ENCODE peak calls at places on chromosomes 3 and 15, in seven cellular contexts. N is GM12878; E is ovary; F is CD8-positive, alpha-beta memory T cell; Q is colonic mucosa; B is CD8-positive, alpha-beta T cell; H is brain microvascular endothelial cell. T is an unnamed sample. For H3K27me3, the result is how much of the 10 kb centered on the place peaks cover.

GRCh38 chr15:68337826-68338225 is 60.3 kb downstream of the FEM1B start:
- DNase-seq in E (no peak), B (no peak), N (no peak), Q (no peak), H (no peak), F (no peak), T (no peak)

GRCh38 chr3:64900916-64901903 is 213.4 kb upstream of the ADAMTS9 start:
- DNase-seq in H (no peak), Q (no peak), B (no peak), E (peak), N (no peak), F (no peak), T (peak)

GRCh38 chr15:82159922-82160321 is 102.6 kb downstream of the EFL1 start:
- DNase-seq in N (no peak), H (peak), B (no peak), E (no peak), Q (no peak), F (no peak), T (no peak)

GRCh38 chr3:16064660-16065414 is 109.6 kb upstream of the GALNT15 start:
- DNase-seq in Q (peak), F (no peak), B (no peak), E (peak), H (peak), N (no peak), T (no peak)

GRCh38 chr15:60582370-60583036 is 103.6 kb upstream of the ICE2 start:
- DNase-seq in B (peak), Q (no peak), H (peak), F (no peak), N (no peak), E (no peak), T (no peak)

GRCh38 chr15:58856090-58856489 is 77.4 kb downstream of the SLTM start:
- DNase-seq in E (no peak), H (peak), Q (no peak), F (no peak), B (no peak), N (no peak), T (no peak)

GRCh38 chr3:38721207-38721772 is 71.8 kb upstream of the SCN5A start:
- DNase-seq in Q (no peak), H (no peak), F (no peak), E (no peak), N (no peak), B (no peak), T (peak)

GRCh38 chr15:45228931-45229330 is 23.1 kb upstream of the SLC28A2 start:
- DNase-seq in E (no peak), B (no peak), H (no peak), F (no peak), N (no peak), Q (no peak), T (no peak)

GRCh38 chr3:176430244-176430893 is 766.9 kb downstream of the TBL1XR1 start:
- DNase-seq in N (no peak), F (no peak), Q (no peak), H (peak), B (no peak), E (no peak), T (peak)

GRCh38 chr3:164741869-164742268 is 336.4 kb downstream of the SI start:
- DNase-seq in N (no peak), E (no peak), B (no peak), Q (no peak), F (no peak), H (no peak), T (no peak)

GRCh38 chr15:75799190-75799589 is 44.1 kb upstream of the UBE2Q2 start:
- DNase-seq in Q (no peak), E (no peak), H (no peak), N (no peak), B (no peak), F (no peak), T (no peak)

GRCh38 chr15:31151301-31152233 is 50.0 kb upstream of the TRPM1 start:
- DNase-seq in F (no peak), H (no peak), N (no peak), E (no peak), Q (no peak), B (no peak), T (no peak)

GRCh38 chr15:54304321-54304720 is 326.1 kb downstream of the UNC13C start:
- DNase-seq in N (no peak), B (no peak), Q (no peak), H (peak), E (no peak), F (no peak), T (no peak)

GRCh38 chr3:190116551-190117067 is 4.1 kb downstream of the P3H2 start:
- DNase-seq in F (no peak), N (no peak), E (no peak), B (no peak), Q (no peak), H (peak), T (peak)

GRCh38 chr3:179653777-179654117 is 907 bp downstream of the USP13 start:
- DNase-seq in E (peak), B (peak), F (no peak), Q (no peak), N (no peak), H (peak), T (no peak)

GRCh38 chr3:111534701-111535100 is 7.3 kb upstream of the CD96 start:
- DNase-seq in F (no peak), Q (no peak), H (peak), E (no peak), N (no peak), B (no peak), T (no peak)

GRCh38 chr15:99450896-99451358 is 114.9 kb upstream of the MEF2A start:
- DNase-seq in E (peak), Q (peak), N (no peak), F (no peak), B (peak), H (peak), T (peak)

GRCh38 chr3:36678216-36679013 is 85.9 kb downstream of the DCLK3 start:
- DNase-seq in F (no peak), N (no peak), Q (no peak), E (no peak), H (peak), B (no peak), T (no peak)

GRCh38 chr3:123424999-123425386 is 23.9 kb downstream of the ADCY5 start:
- DNase-seq in E (no peak), B (no peak), F (no peak), H (no peak), N (no peak), Q (no peak), T (no peak)

GRCh38 chr3:120487079-120487693 is 36.4 kb upstream of the FSTL1 start:
- DNase-seq in H (no peak), F (no peak), E (no peak), B (no peak), Q (no peak), N (no peak), T (no peak)

GRCh38 chr15:91887921-91888373 is 34.4 kb downstream of the SLCO3A1 start:
- DNase-seq in H (no peak), Q (no peak), B (no peak), F (no peak), E (no peak), N (no peak), T (no peak)

GRCh38 chr15:33201376-33202189 is 7.1 kb upstream of the FMN1 start:
- DNase-seq in N (peak), F (no peak), B (peak), Q (peak), H (peak), E (no peak), T (peak)

GRCh38 chr3:149751551-149751950 is 738 bp downstream of the COMMD2 start:
- DNase-seq in N (no peak), H (no peak), F (no peak), B (no peak), Q (peak), E (no peak), T (peak)

GRCh38 chr3:191919627-191920026 is 458.7 kb downstream of the PYDC2 start:
- DNase-seq in B (no peak), H (no peak), F (no peak), Q (no peak), E (no peak), N (no peak), T (no peak)

GRCh38 chr15:87498545-87498944 is 758.0 kb downstream of the NTRK3 start:
- DNase-seq in F (no peak), B (no peak), Q (no peak), H (peak), N (no peak), E (no peak), T (no peak)

GRCh38 chr3:7788881-7789280 is 712.7 kb upstream of the LMCD1 start:
- DNase-seq in Q (no peak), H (no peak), B (no peak), F (no peak), E (no peak), N (no peak), T (peak)

GRCh38 chr3:156691920-156692319 is 17.5 kb downstream of the TIPARP start:
- DNase-seq in N (no peak), B (no peak), F (no peak), H (no peak), Q (no peak), E (no peak), T (no peak)

GRCh38 chr15:95574053-95574452 is 756.4 kb upstream of the NR2F2 start:
- DNase-seq in Q (no peak), B (no peak), H (no peak), N (no peak), E (no peak), F (no peak), T (no peak)

GRCh38 chr15:47620960-47621681 is 96.2 kb upstream of the SEMA6D start:
- DNase-seq in H (no peak), B (no peak), Q (peak), E (no peak), F (no peak), N (no peak), T (no peak)

GRCh38 chr3:68055238-68055637 is 400.8 kb upstream of the SUCLG2 start:
- DNase-seq in N (no peak), F (no peak), B (no peak), E (no peak), Q (no peak), H (no peak), T (no peak)

GRCh38 chr3:101009386-101009785 is 16.2 kb upstream of the ABI3BP start:
- DNase-seq in F (no peak), B (no peak), E (no peak), H (peak), Q (no peak), N (no peak), T (no peak)

GRCh38 chr15:55715355-55716076 is 27.4 kb downstream of the PRTG start:
- DNase-seq in F (no peak), B (no peak), N (no peak), E (no peak), Q (no peak), H (peak), T (peak)

GRCh38 chr3:13014755-13015285 is 58.4 kb downstream of the IQSEC1 start:
- DNase-seq in F (no peak), N (no peak), Q (no peak), E (no peak), H (no peak), B (no peak), T (no peak)
- H3K4me3 ChIP-seq in F (peak), N (peak), Q (peak), E (no peak), H (no peak), B (peak), T (no peak)

GRCh38 chr3:8966820-8967348 is 3.6 kb upstream of the RAD18 start:
- DNase-seq in N (no peak), F (no peak), B (no peak), H (no peak), E (no peak), Q (no peak), T (no peak)
- H3K27me3 ChIP-seq in N (under half), F (under half), B (under half), H (under half), E (under half), Q (under half), T (under half)

GRCh38 chr15:98154863-98155262 is 194.4 kb downstream of the ARRDC4 start:
- DNase-seq in F (no peak), Q (no peak), N (no peak), H (peak), B (no peak), E (no peak), T (no peak)
- H3K4me3 ChIP-seq in F (no peak), Q (no peak), N (no peak), H (no peak), B (no peak), E (no peak), T (no peak)

GRCh38 chr3:48596676-48597407 is 1.7 kb upstream of the COL7A1 start:
- DNase-seq in H (no peak), B (no peak), N (no peak), E (no peak), Q (no peak), F (no peak), T (no peak)
- H3K27me3 ChIP-seq in H (under half), B (under half), N (under half), E (under half), Q (under half), F (under half), T (under half)

GRCh38 chr15:29945943-29946591 is 123.8 kb upstream of the TJP1 start:
- DNase-seq in N (no peak), E (no peak), H (no peak), F (no peak), Q (no peak), B (no peak), T (no peak)
- H3K4me3 ChIP-seq in N (no peak), E (no peak), H (no peak), F (no peak), Q (no peak), B (no peak), T (no peak)

DNA sequence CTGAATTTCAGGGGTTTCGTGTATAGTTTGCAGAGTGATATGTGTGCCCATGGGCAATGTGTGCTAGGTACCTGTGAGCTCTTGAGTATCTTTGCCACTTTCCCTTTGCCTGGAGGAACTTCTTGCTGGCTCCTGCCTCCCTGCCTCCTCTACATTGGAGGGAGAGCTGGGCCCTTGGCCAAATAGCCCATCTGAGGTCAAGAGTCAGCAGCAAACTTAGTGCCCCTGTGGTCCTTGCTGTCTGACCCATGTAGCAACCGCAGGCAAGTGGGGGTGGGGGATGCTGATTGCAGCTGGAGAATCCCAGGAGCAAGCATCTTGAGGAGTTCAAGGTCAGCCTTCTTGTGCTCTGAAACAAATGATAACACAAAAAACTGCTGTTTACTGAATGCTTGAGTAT is 5.4 kb upstream of the TBC1D21 start:
- DNase-seq in Q (no peak), F (no peak), H (no peak), B (no peak), E (peak), N (no peak), T (no peak)
- H3K27me3 ChIP-seq in Q (under half), F (under half), H (under half), B (under half), E (under half), N (under half), T (under half)

GRCh38 chr3:121836069-121836468 is 1.1 kb downstream of the EAF2 start:
- DNase-seq in E (no peak), F (no peak), N (no peak), Q (no peak), B (no peak), H (no peak), T (no peak)
- H3K4me3 ChIP-seq in E (no peak), F (peak), N (peak), Q (peak), B (no peak), H (no peak), T (no peak)

DNA sequence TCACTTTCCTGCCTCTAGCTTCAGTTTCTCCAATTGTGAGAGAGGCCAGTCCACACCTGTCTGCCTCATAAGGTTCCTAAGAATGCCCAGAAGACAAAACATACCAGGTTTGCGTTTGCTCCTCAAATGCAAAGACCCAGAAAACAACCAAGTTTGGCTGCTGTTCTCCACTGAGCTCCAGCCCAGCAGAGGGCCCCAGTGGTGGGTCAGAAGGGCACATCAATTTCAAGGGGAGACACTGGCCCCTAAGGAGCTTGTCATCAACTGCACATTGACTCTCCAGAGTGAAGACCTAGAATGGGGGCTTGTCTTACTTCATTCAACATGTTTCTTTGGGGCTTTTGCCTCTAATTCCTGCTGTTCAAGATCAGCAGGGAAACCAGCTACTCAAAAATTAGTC is 127.9 kb upstream of the SLC6A11 start:
- DNase-seq in F (no peak), H (no peak), B (no peak), Q (no peak), N (no peak), E (no peak), T (no peak)
- H3K27me3 ChIP-seq in F (under half), H (under half), B (under half), Q (under half), N (under half), E (under half), T (under half)

DNA sequence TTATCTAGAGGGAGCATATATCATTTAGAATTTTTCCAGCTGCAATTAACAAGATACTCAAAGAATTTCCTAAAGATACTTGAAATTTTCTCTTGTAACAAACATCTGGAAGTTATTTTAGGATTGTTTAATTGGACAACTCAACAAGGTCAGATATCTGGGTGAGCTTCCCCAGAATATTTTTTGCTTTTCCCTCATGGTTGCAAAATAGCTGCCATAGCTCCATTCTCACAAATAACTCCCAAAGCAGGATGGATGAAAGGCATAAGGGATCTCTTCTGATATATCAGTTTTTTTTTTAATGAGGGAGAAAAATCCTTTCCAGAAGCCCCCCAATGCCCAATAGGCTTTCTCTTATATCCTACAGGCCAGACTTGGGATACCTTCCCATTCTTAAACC is 56.6 kb upstream of the SLC25A26 start:
- DNase-seq in F (no peak), B (no peak), Q (no peak), N (no peak), H (no peak), E (no peak), T (no peak)
- H3K4me3 ChIP-seq in F (no peak), B (no peak), Q (no peak), N (no peak), H (no peak), E (no peak), T (no peak)

T was measured in H7.